ENCODE peak calls at places on chromosomes 11 and 22, in nine cellular contexts. P, Q, K, L, H, M, C, X and Z are unnamed samples.

GRCh38 chr11:73252577-73253191 is 19.5 kb upstream of the P2RY6 start:
- DNase-seq in P (no peak), Q (no peak), K (no peak), L (no peak), H (no peak), M (peak), C (peak), X (no peak), Z (no peak)

GRCh38 chr22:37300551-37301017 is 18.3 kb downstream of the CYTH4 start:
- DNase-seq in P (no peak), Q (no peak), K (no peak), L (no peak), H (no peak), M (no peak), C (no peak), X (peak), Z (no peak)

GRCh38 chr11:120564573-120565301 is 53.2 kb downstream of the GRIK4 start:
- DNase-seq in P (peak), Q (no peak), K (peak), L (no peak), H (peak), M (peak), C (peak), X (no peak), Z (peak)

GRCh38 chr11:45794169-45794568 is 10.8 kb upstream of the SLC35C1 start:
- DNase-seq in P (no peak), Q (no peak), K (no peak), L (no peak), H (no peak), M (no peak), C (no peak), X (no peak), Z (no peak)

GRCh38 chr11:70471254-70471653 is 72.9 kb downstream of the CTTN start:
- DNase-seq in P (no peak), Q (no peak), K (no peak), L (no peak), H (no peak), M (peak), C (no peak), X (no peak), Z (no peak)

GRCh38 chr22:49769691-49770315 is 57.9 kb downstream of the BRD1 start:
- DNase-seq in P (no peak), Q (no peak), K (no peak), L (no peak), H (no peak), M (no peak), C (peak), X (peak), Z (peak)

GRCh38 chr11:66835762-66836405 is 7.4 kb upstream of the RCE1 start:
- DNase-seq in P (no peak), Q (no peak), K (no peak), L (no peak), H (no peak), M (no peak), C (no peak), X (no peak), Z (no peak)

GRCh38 chr11:107844041-107844440 is 14.5 kb downstream of the SLC35F2 start:
- DNase-seq in P (no peak), Q (peak), K (no peak), L (no peak), H (no peak), M (no peak), C (no peak), X (no peak), Z (no peak)

GRCh38 chr11:73429121-73429740 is 53.0 kb downstream of the RELT start:
- DNase-seq in P (no peak), Q (no peak), K (no peak), L (peak), H (no peak), M (peak), C (no peak), X (no peak), Z (no peak)

GRCh38 chr11:94129505-94130335 is 1.1 kb downstream of the PANX1 start:
- DNase-seq in P (no peak), Q (no peak), K (no peak), L (no peak), H (peak), M (no peak), C (no peak), X (no peak), Z (no peak)

GRCh38 chr11:36478700-36479329 is 31.3 kb downstream of the TRAF6 start:
- DNase-seq in P (no peak), Q (peak), K (peak), L (no peak), H (no peak), M (peak), C (no peak), X (no peak), Z (no peak)

GRCh38 chr11:85313741-85314140 is 313.4 kb downstream of the DLG2 start:
- DNase-seq in P (no peak), Q (no peak), K (no peak), L (no peak), H (no peak), M (no peak), C (no peak), X (no peak), Z (no peak)
- H3K27ac ChIP-seq in P (no peak), Q (no peak), K (no peak), L (no peak), H (no peak), M (no peak), C (no peak), X (no peak), Z (no peak)

GRCh38 chr22:25205847-25206246 is 6.2 kb downstream of the CRYBB3 start:
- DNase-seq in P (no peak), Q (no peak), K (no peak), L (no peak), H (no peak), M (no peak), C (no peak), X (no peak), Z (no peak)
- TF ChIP-seq CTCF in P (no peak), Q (no peak), K (no peak), L (no peak), H (no peak), M (no peak), C (no peak), X (no peak), Z (no peak)

GRCh38 chr11:34136420-34136819 is 31.0 kb downstream of the NAT10 start:
- DNase-seq in P (no peak), Q (no peak), K (no peak), L (no peak), H (no peak), M (no peak), C (no peak), X (no peak), Z (no peak)
- H3K4me3 ChIP-seq in P (no peak), Q (no peak), K (no peak), L (no peak), H (no peak), M (no peak), C (no peak), X (no peak), Z (no peak)

GRCh38 chr11:117875397-117876048 is 935 bp downstream of the FXYD6 start:
- DNase-seq in P (peak), Q (no peak), K (no peak), L (no peak), H (no peak), M (peak), C (no peak), X (no peak), Z (no peak)
- H3K27ac ChIP-seq in P (peak), Q (no peak), K (peak), L (no peak), H (no peak), M (no peak), C (peak), X (no peak), Z (peak)

GRCh38 chr11:59191095-59191494 is 19.2 kb downstream of the DTX4 start:
- DNase-seq in P (no peak), Q (no peak), K (no peak), L (no peak), H (no peak), M (no peak), C (no peak), X (no peak), Z (no peak)
- TF ChIP-seq CTCF in P (no peak), Q (no peak), K (no peak), L (no peak), H (no peak), M (no peak), C (no peak), X (no peak), Z (no peak)

GRCh38 chr11:297666-298405 is 1.5 kb downstream of the IFITM5 start:
- DNase-seq in P (no peak), Q (no peak), K (no peak), L (no peak), H (no peak), M (no peak), C (peak), X (peak), Z (peak)
- H3K4me3 ChIP-seq in P (no peak), Q (no peak), K (no peak), L (no peak), H (no peak), M (no peak), C (no peak), X (no peak), Z (no peak)

DNA sequence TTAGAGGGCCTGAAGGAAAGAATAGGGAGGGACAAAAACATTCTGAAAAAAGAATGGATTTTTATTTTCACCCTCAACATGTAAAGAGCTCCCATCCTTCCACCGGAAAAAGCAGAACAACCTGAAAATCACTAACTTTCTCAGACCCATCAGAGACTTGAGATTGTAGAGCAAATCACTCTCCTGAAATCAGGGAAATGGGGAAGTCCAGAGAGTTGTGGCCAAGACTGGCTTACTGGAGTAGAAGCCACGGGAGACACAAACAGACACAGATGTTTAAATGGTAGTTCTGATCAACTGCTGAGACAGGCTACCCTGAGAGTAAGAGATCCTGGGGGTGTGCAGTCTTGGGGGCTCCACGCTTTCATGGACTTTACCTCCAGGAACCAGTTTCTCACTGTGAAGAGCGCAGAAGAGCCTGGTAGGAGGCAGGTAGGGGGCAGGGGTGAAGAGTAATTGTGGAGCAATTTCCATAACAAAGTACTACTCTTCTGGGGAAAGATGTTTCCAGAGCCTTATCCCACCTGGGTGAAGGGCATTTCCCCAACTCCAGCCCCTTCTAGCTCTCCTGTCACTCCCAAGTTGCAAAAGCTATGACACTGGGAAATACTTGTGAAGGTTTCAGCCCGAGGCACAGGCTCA is 47.1 kb downstream of the ASCL2 start:
- DNase-seq in P (no peak), Q (no peak), K (no peak), L (no peak), H (no peak), M (no peak), C (no peak), X (no peak), Z (no peak)
- H3K27ac ChIP-seq in P (no peak), Q (no peak), K (no peak), L (no peak), H (no peak), M (no peak), C (no peak), X (no peak), Z (no peak)